ENCODE peak calls at places on chromosomes 6 and 20, in seven cellular contexts. C is globus pallidus; M is GM23338; Z is HS-5; V is EL; Y is CD8-positive, alpha-beta memory T cell; H is activated T-helper 1 cell treated with Interleukin-2 at 50 U/mL for 16 hours. F is an unnamed sample.

GRCh38 chr6:42131531-42131930 is 10.9 kb downstream of the C6orf132 start:
- DNase-seq in C (no peak), M (no peak), Z (peak), V (peak), Y (no peak), H (no peak), F (peak)

GRCh38 chr6:34235605-34236422 is 859 bp upstream of the HMGA1 start:
- DNase-seq in C (no peak), M (peak), Z (no peak), V (peak), Y (peak), H (peak), F (peak)

GRCh38 chr6:107447663-107448216 is 11.6 kb downstream of the PDSS2 start:
- DNase-seq in C (no peak), M (no peak), Z (no peak), V (no peak), Y (no peak), H (no peak), F (no peak)

GRCh38 chr6:6811151-6812002 is 222.9 kb downstream of the LY86 start:
- DNase-seq in C (no peak), M (peak), Z (peak), V (peak), Y (peak), H (no peak), F (peak)

GRCh38 chr20:58131111-58131510 is 97.3 kb downstream of the ANKRD60 start:
- DNase-seq in C (peak), M (no peak), Z (no peak), V (peak), Y (no peak), H (no peak), F (no peak)

GRCh38 chr20:21265457-21266190 is 37.5 kb upstream of the XRN2 start:
- DNase-seq in C (no peak), M (no peak), Z (no peak), V (no peak), Y (no peak), H (no peak), F (no peak)

GRCh38 chr6:67045076-67045475 is 1338.0 kb upstream of the EYS start:
- DNase-seq in C (no peak), M (no peak), Z (no peak), V (no peak), Y (no peak), H (no peak), F (no peak)

GRCh38 chr20:41347523-41348429 is 7.2 kb downstream of the LPIN3 start:
- DNase-seq in C (no peak), M (no peak), Z (no peak), V (no peak), Y (no peak), H (no peak), F (no peak)

GRCh38 chr6:112061605-112062004 is 7.7 kb downstream of the CCN6 start:
- DNase-seq in C (no peak), M (no peak), Z (no peak), V (peak), Y (no peak), H (no peak), F (peak)

GRCh38 chr20:9235518-9235917 is 166.6 kb downstream of the PLCB4 start:
- DNase-seq in C (no peak), M (no peak), Z (peak), V (peak), Y (no peak), H (no peak), F (peak)

GRCh38 chr6:99130897-99131873 is 183.4 kb upstream of the FBXL4 start:
- DNase-seq in C (no peak), M (peak), Z (no peak), V (no peak), Y (no peak), H (no peak), F (no peak)